ENCODE peak calls at places on chromosomes 2 and 18, in four cellular contexts. E is H1, Q is GM12878, D is HepG2. F is an unnamed sample.

GRCh38 chr18:79577451-79578395 is 101.9 kb upstream of the CTDP1 start:
- DNase-seq in E (peak; percentile 41), Q (no peak), D (no peak), F (no peak)

GRCh38 chr18:13726972-13727331 is 479 bp downstream of the RNMT start:
- DNase-seq in E (peak; percentile 69), Q (no peak), D (peak; percentile 43), F (no peak)

GRCh38 chr2:112166801-112167499 is 28.8 kb downstream of the FBLN7 start:
- DNase-seq in E (no peak), Q (no peak), D (no peak), F (no peak)

GRCh38 chr18:77113361-77114069 is 19.1 kb downstream of the MBP start:
- DNase-seq in E (peak; percentile 35), Q (no peak), D (no peak), F (no peak)

GRCh38 chr18:36593641-36594040 is 235.2 kb downstream of the TPGS2 start:
- DNase-seq in E (no peak), Q (no peak), D (no peak), F (no peak)

GRCh38 chr2:232454630-232455029 is 1.3 kb upstream of the ALPI start:
- DNase-seq in E (no peak), Q (no peak), D (no peak), F (no peak)

GRCh38 chr2:238425979-238426567 is 654 bp upstream of the ASB1 start:
- DNase-seq in E (no peak), Q (no peak), D (peak; percentile 57), F (no peak)

GRCh38 chr2:184677171-184677570 is 78.8 kb downstream of the ZNF804A start:
- DNase-seq in E (no peak), Q (no peak), D (no peak), F (no peak)

DNA sequence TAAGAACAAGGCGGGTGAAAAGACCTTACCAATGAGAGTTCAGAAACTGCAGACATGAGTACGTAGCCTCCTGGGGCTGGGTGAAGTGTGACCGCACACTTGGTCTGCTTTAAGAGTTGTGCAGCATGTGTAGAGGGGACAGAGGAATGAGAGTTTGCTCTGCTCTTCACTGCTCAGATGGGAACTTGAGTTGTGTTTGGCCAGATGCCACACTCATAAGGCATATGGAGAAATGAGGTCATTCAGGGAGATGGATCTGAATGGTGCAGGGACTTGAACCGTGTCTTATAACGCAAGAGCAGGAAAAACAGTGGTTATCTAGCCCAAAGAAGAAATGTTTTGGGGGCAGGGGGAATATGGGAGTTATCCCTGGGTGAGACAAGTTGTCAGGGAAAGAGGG is 273.8 kb upstream of the LYPD1 start:
- DNase-seq in E (no peak), Q (no peak), D (no peak), F (no peak)
- TF ChIP-seq ZNF274 in E (no peak), Q (no peak), D (no peak), F (no peak)

GRCh38 chr2:69200107-69200520 is 186.9 kb downstream of the GFPT1 start:
- DNase-seq in E (no peak), Q (no peak), D (peak; percentile 81), F (no peak)
- TF ChIP-seq SUZ12 in E (no peak), Q (no peak), D (no peak), F (no peak)

DNA sequence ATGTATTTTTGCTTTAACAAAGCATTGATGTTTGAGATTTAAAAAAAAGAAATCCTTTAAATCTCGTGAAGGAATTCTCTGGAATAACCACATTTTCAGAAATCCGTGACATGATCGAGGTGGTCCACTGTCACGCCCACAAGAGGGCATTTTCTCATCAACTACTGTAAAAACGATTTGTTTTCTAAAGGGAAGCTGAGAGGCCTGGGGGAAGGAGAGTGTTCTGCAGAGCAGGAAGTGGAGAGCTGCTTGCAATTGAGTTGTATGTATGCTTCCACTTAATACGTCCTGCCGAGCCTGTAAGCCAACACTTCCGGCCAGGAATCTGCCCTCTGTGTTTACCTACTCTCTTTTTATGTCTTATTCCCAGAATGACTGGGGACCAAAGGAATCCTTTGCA is 19.4 kb downstream of the KLHL29 start:
- DNase-seq in E (no peak), Q (peak; percentile 26), D (peak; percentile 24), F (no peak)
- H3K9ac ChIP-seq in E (no peak overlapping the region), Q (no peak overlapping the region), D (no peak overlapping the region), F (no peak overlapping the region)

DNA sequence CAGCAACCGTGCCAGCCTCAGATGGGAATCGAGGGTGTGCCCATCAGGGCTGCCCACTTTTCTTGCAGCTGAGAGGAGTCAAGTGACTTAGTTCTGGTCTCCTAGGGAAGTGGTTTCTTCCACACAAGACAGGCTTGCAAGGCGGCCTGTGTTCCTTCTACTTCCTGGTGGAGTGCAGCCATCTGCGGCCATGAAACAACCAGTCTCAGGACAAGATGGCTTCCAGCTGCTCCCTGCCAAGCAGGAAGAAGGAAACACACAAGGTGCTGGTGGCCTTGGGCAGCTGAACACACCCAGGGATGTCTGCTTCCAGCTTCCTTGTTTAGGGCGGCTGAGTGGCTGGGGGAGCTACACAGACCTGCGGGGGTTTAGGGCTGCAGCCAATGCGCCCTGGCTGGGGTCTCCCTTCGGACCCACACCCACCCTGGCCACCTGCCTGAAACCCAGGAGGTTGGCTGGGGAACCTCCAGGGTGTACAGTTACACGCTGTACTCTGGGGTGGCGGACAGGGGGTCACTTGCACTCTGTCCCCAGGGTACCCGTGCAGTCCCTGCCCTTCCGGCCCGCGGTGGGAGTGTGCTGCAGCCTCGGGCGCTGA is 34.7 kb downstream of the PTPN18 start:
- DNase-seq in E (no peak), Q (no peak), D (no peak), F (no peak)
- TF ChIP-seq ZNF274 in E (no peak), Q (no peak), D (no peak), F (no peak)

F was measured in NT2/D1.